ENCODE peak calls at places on chromosomes 1 and 21, in four cellular contexts. J is naive thymus-derived CD4-positive, alpha-beta T cell; Z is iPS DF 6.9; Q is cardiac muscle cell. L is an unnamed sample.
A peak's percentile ranks its signal among the peaks of the same experiment; 100 is the strongest.

GRCh38 chr1:31771891-31772668 is 7.9 kb upstream of the ADGRB2 start:
- DNase-seq in J (peak; percentile 12), Z (no peak), Q (no peak), L (no peak)

GRCh38 chr1:229557913-229558414 is 543 bp downstream of the ABCB10 start:
- DNase-seq in J (peak; percentile 7), Z (no peak), Q (peak; percentile 66), L (peak; percentile 16)

GRCh38 chr1:193105821-193106177 is 585 bp upstream of the GLRX2 start:
- DNase-seq in J (no peak), Z (no peak), Q (no peak), L (no peak)

GRCh38 chr1:230857822-230858221 is 10.5 kb downstream of the C1orf198 start:
- DNase-seq in J (no peak), Z (no peak), Q (no peak), L (no peak)

GRCh38 chr1:162300057-162300917 is 76.4 kb downstream of the SPATA46 start:
- DNase-seq in J (no peak), Z (no peak), Q (no peak), L (no peak)

GRCh38 chr1:41515778-41516167 is 31.3 kb upstream of the EDN2 start:
- DNase-seq in J (no peak), Z (no peak), Q (no peak), L (no peak)

GRCh38 chr1:115282825-115283224 is 55.2 kb downstream of the NGF start:
- DNase-seq in J (no peak), Z (no peak), Q (no peak), L (no peak)

GRCh38 chr1:63042278-63042677 is 258.3 kb downstream of the ATG4C start:
- DNase-seq in J (no peak), Z (no peak), Q (peak; percentile 84), L (no peak)

GRCh38 chr1:246786606-246787238 is 62.5 kb downstream of the SCCPDH start:
- DNase-seq in J (no peak), Z (no peak), Q (no peak), L (no peak)

GRCh38 chr1:19137158-19137557 is 72.9 kb downstream of the UBR4 start:
- DNase-seq in J (no peak), Z (no peak), Q (no peak), L (no peak)

GRCh38 chr1:162159515-162159914 is 90.0 kb downstream of the NOS1AP start:
- DNase-seq in J (no peak), Z (no peak), Q (no peak), L (no peak)

GRCh38 chr1:246083416-246083815 is 423.7 kb downstream of the SMYD3 start:
- DNase-seq in J (no peak), Z (no peak), Q (no peak), L (no peak)

GRCh38 chr1:151907363-151908139 is 1.8 kb downstream of the THEM4 start:
- DNase-seq in J (no peak), Z (no peak), Q (no peak), L (no peak)

GRCh38 chr1:164588388-164589341 is 29.7 kb downstream of the PBX1 start:
- DNase-seq in J (no peak), Z (no peak), Q (peak; percentile 79), L (no peak)

GRCh38 chr1:245380790-245381535 is 226.2 kb downstream of the KIF26B start:
- DNase-seq in J (no peak), Z (no peak), Q (no peak), L (no peak)

GRCh38 chr1:108561731-108562326 is 1.9 kb downstream of the EEIG2 start:
- DNase-seq in J (peak; percentile 68), Z (no peak), Q (peak; percentile 53), L (peak; percentile 76)

GRCh38 chr1:178931843-178932551 is 61.1 kb upstream of the ANGPTL1 start:
- DNase-seq in J (no peak), Z (no peak), Q (no peak), L (no peak)

GRCh38 chr1:63000508-63000907 is 216.6 kb downstream of the ATG4C start:
- DNase-seq in J (no peak), Z (no peak), Q (no peak), L (no peak)

GRCh38 chr1:67307251-67308060 is at the start of gene IL12RB2:
- DNase-seq in J (no peak), Z (no peak), Q (peak; percentile 48), L (no peak)

GRCh38 chr21:38810034-38810825 is 4.5 kb downstream of the ETS2 start:
- DNase-seq in J (no peak), Z (no peak), Q (no peak), L (no peak)

GRCh38 chr1:236761397-236762132 is 33.5 kb upstream of the MTR start:
- DNase-seq in J (no peak), Z (no peak), Q (no peak), L (no peak)

GRCh38 chr1:197269053-197269452 is 1.0 kb downstream of the CRB1 start:
- DNase-seq in J (no peak), Z (no peak), Q (peak; percentile 6), L (no peak)

GRCh38 chr1:50978852-50979781 is 9.1 kb downstream of the CDKN2C start:
- DNase-seq in J (no peak), Z (no peak), Q (no peak), L (no peak)

GRCh38 chr1:7379445-7379971 is 391.6 kb upstream of the VAMP3 start:
- DNase-seq in J (no peak), Z (no peak), Q (peak; percentile 38), L (no peak)

GRCh38 chr1:213070399-213070798 is 19.4 kb downstream of the RPS6KC1 start:
- DNase-seq in J (no peak), Z (no peak), Q (no peak), L (no peak)

GRCh38 chr1:214354440-214355148 is 73.6 kb downstream of the SMYD2 start:
- DNase-seq in J (no peak), Z (no peak), Q (no peak), L (no peak)

GRCh38 chr1:108643492-108644333 is 17.2 kb downstream of the HENMT1 start:
- DNase-seq in J (peak; percentile 61), Z (no peak), Q (peak; percentile 70), L (peak; percentile 69)

GRCh38 chr1:197466813-197467212 is 198.8 kb downstream of the CRB1 start:
- DNase-seq in J (no peak), Z (no peak), Q (no peak), L (no peak)

GRCh38 chr1:95953005-95953404 is 719.0 kb downstream of the RWDD3 start:
- DNase-seq in J (no peak), Z (no peak), Q (peak; percentile 55), L (no peak)

GRCh38 chr21:33909756-33910155 is 5.8 kb downstream of the ATP5PO start:
- DNase-seq in J (no peak), Z (no peak), Q (peak; percentile 49), L (no peak)

GRCh38 chr1:100860397-100860991 is 34.1 kb downstream of the EXTL2 start:
- DNase-seq in J (no peak), Z (no peak), Q (peak; percentile 47), L (no peak)

GRCh38 chr1:221810406-221810805 is 68.5 kb upstream of the DUSP10 start:
- DNase-seq in J (no peak), Z (no peak), Q (no peak), L (no peak)

GRCh38 chr1:19762175-19762779 is 37.4 kb downstream of the TMCO4 start:
- DNase-seq in J (no peak), Z (no peak), Q (peak; percentile 49), L (no peak)

GRCh38 chr1:230772457-230773395 is 25.5 kb downstream of the CAPN9 start:
- DNase-seq in J (no peak), Z (no peak), Q (peak; percentile 60), L (no peak)

GRCh38 chr1:214008791-214009612 is 21.2 kb downstream of the PROX1 start:
- DNase-seq in J (no peak), Z (no peak), Q (no peak), L (no peak)

GRCh38 chr1:173410133-173410793 is 66.9 kb upstream of the PRDX6 start:
- DNase-seq in J (no peak), Z (no peak), Q (no peak), L (no peak)

GRCh38 chr1:239909894-239910293 is 181.8 kb upstream of the FMN2 start:
- DNase-seq in J (no peak), Z (no peak), Q (no peak), L (no peak)

GRCh38 chr1:27436204-27437159 is 44.1 kb downstream of the GPR3 start:
- DNase-seq in J (peak; percentile 45), Z (no peak), Q (no peak), L (peak; percentile 27)

GRCh38 chr1:170668301-170668789 is 4.4 kb downstream of the PRRX1 start:
- DNase-seq in J (no peak), Z (no peak), Q (no peak), L (no peak)

GRCh38 chr1:170669036-170669435 is 5.1 kb downstream of the PRRX1 start:
- DNase-seq in J (no peak), Z (no peak), Q (no peak), L (no peak)

GRCh38 chr1:170670751-170671628 is 7.1 kb downstream of the PRRX1 start:
- DNase-seq in J (no peak), Z (no peak), Q (peak; percentile 78), L (no peak)

GRCh38 chr1:170671629-170671963 is 7.7 kb downstream of the PRRX1 start:
- DNase-seq in J (no peak), Z (no peak), Q (no peak), L (no peak)

DNA sequence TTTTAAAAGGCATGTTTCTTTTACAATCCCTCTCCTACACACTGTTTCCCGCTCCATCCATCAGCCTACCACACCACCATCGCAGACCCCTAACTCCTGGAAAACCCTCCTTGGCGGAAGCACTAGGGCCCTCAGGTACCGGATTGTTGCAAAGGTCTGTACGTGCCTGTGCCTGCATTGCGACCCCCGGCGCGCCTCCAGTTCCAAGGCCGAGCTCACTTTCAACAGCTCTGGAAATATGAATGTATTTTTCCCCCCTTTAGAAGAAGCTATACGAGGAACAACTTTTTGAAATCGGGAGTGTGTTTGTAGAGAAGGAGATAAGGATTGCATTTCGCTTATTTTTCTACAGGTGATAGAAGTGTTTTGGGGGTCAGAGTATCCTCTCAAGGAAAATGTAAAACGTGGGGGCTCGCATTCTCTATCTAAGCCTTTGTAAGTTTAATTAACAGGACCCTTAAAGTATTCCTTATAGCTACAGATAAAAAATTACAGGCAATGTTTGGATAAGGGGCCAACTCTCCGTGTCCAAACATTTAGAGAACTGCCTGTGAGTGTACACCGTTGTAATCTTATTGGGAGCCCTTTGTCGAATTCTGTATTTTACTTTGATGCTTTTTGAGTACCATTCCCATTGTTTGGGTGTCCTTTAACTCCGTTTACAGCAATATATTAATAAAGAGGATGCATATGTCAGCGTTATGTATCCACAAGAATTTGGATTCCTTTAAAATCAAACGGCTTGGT is 5.8 kb downstream of the PRRX1 start:
- DNase-seq in J (no peak), Z (no peak), Q (no peak), L (no peak)
- H3K27me3 ChIP-seq in J (peaks cover 15% of the 10 kb centered on the region), Z (peaks cover 68% of the 10 kb centered on the region), Q (peaks cover 100% of the 10 kb centered on the region), L (peaks cover 39% of the 10 kb centered on the region)

DNA sequence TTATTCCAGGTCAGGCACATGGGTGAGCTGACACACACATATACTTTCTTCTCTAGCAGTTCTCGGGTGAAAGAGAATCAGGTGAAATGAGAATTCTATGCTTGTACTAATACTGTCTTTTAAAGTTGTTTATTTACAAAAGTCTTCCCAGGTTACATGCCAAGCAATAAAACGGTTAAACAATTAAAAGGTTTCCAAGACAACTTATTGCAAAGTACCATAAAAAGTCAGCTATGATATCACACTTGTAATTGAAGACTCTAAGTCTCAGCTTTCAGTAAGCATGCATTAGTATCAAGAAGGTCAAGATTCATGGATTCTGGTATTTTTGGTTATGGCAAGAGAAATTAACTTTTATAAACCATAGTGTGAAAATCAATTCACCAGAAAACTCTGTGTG is 171.4 kb downstream of the PDE4B start:
- DNase-seq in J (no peak), Z (no peak), Q (no peak), L (no peak)
- H3K27ac ChIP-seq in J (no peak overlapping the region), Z (no peak overlapping the region), Q (no peak overlapping the region), L (no peak overlapping the region)

GRCh38 chr1:160101037-160101716 is 2.8 kb upstream of the IGSF8 start:
- DNase-seq in J (peak; percentile 74), Z (no peak), Q (peak; percentile 87), L (peak; percentile 52)
- H3K4me3 ChIP-seq in J (no peak overlapping the region), Z (no peak overlapping the region), Q (no peak overlapping the region), L (no peak overlapping the region)

GRCh38 chr21:45624356-45624854 is 19.1 kb upstream of the PCBP3 start:
- DNase-seq in J (no peak), Z (no peak), Q (no peak), L (no peak)
- H3K27me3 ChIP-seq in J (no peaks in the 10 kb centered on the region), Z (no peaks in the 10 kb centered on the region), Q (peaks cover 7% of the 10 kb centered on the region), L (no peaks in the 10 kb centered on the region)

L was measured in CD8-positive, alpha-beta memory T cell.